ENCODE peak calls at places on chromosomes 16 and 17, in nine cellular contexts. C is cardiac muscle cell, P is keratinocyte, N is Peyer's patch, L is left ventricle myocardium inferior, F is heart left ventricle, U is mucosa of descending colon, Y is body of pancreas, Z is breast epithelium. B is an unnamed sample.

GRCh38 chr17:79077587-79077986 is 3.0 kb downstream of the ENGASE start:
- DNase-seq in C (no peak), P (no peak), N (peak; percentile 50), L (no peak), F (no peak), U (no peak), Y (no peak), Z (no peak), B (no peak)

GRCh38 chr17:57521606-57522435 is 223.3 kb downstream of the CCDC182 start:
- DNase-seq in C (no peak), P (no peak), N (no peak), L (no peak), F (no peak), U (no peak), Y (no peak), Z (no peak), B (no peak)

GRCh38 chr16:19963306-19963705 is 78.7 kb upstream of the GPRC5B start:
- DNase-seq in C (no peak), P (no peak), N (no peak), L (peak; percentile 38), F (peak; percentile 43), U (no peak), Y (no peak), Z (no peak), B (peak; percentile 36)

GRCh38 chr17:73343739-73344454 is 32.1 kb upstream of the CDC42EP4 start:
- DNase-seq in C (no peak), P (no peak), N (no peak), L (no peak), F (no peak), U (no peak), Y (no peak), Z (no peak), B (no peak)

GRCh38 chr16:49838639-49839461 is 17.1 kb downstream of the ZNF423 start:
- DNase-seq in C (no peak), P (no peak), N (no peak), L (no peak), F (no peak), U (no peak), Y (no peak), Z (no peak), B (no peak)

GRCh38 chr17:39114744-39115534 is 36.5 kb downstream of the PLXDC1 start:
- DNase-seq in C (peak; percentile 45), P (no peak), N (no peak), L (no peak), F (no peak), U (no peak), Y (peak; percentile 45), Z (no peak), B (no peak)

GRCh38 chr17:6756425-6757012 is 673 bp downstream of the XAF1 start:
- DNase-seq in C (no peak), P (no peak), N (no peak), L (no peak), F (no peak), U (no peak), Y (no peak), Z (no peak), B (no peak)

GRCh38 chr17:68318103-68318991 is 27.1 kb downstream of the ARSG start:
- DNase-seq in C (peak; percentile 55), P (no peak), N (no peak), L (no peak), F (no peak), U (no peak), Y (peak; percentile 67), Z (no peak), B (no peak)

GRCh38 chr17:1561420-1562177 is 993 bp downstream of the PITPNA start:
- DNase-seq in C (peak; percentile 29), P (no peak), N (no peak), L (no peak), F (no peak), U (no peak), Y (peak; percentile 39), Z (no peak), B (peak; percentile 33)

GRCh38 chr17:40791808-40792436 is 7.8 kb downstream of the KRT28 start:
- DNase-seq in C (peak; percentile 62), P (no peak), N (no peak), L (no peak), F (no peak), U (peak; percentile 17), Y (no peak), Z (no peak), B (no peak)

GRCh38 chr17:33019161-33019560 is 27.5 kb downstream of the SPACA3 start:
- DNase-seq in C (no peak), P (no peak), N (no peak), L (no peak), F (no peak), U (no peak), Y (no peak), Z (no peak), B (no peak)

GRCh38 chr16:8548166-8548565 is 42.1 kb downstream of the TMEM114 start:
- DNase-seq in C (no peak), P (no peak), N (no peak), L (no peak), F (no peak), U (peak; percentile 82), Y (peak; percentile 72), Z (no peak), B (no peak)

GRCh38 chr17:9498490-9498889 is 77.1 kb downstream of the STX8 start:
- DNase-seq in C (no peak), P (no peak), N (no peak), L (no peak), F (no peak), U (no peak), Y (no peak), Z (no peak), B (no peak)

GRCh38 chr17:81511800-81512559 is 619 bp downstream of the ACTG1 start:
- DNase-seq in C (peak; percentile 43), P (no peak), N (peak; percentile 63), L (no peak), F (no peak), U (peak; percentile 46), Y (no peak), Z (no peak), B (no peak)

GRCh38 chr17:81514485-81514734 is 1.8 kb upstream of the ACTG1 start:
- DNase-seq in C (no peak), P (no peak), N (no peak), L (no peak), F (no peak), U (no peak), Y (no peak), Z (no peak), B (no peak)

GRCh38 chr17:81512560-81512983 is at the start of gene ACTG1:
- DNase-seq in C (peak; percentile 95), P (no peak), N (peak; percentile 95), L (peak; percentile 93), F (peak; percentile 94), U (peak; percentile 91), Y (peak; percentile 97), Z (peak; percentile 94), B (peak; percentile 93)

GRCh38 chr17:81513669-81514484 is 1.3 kb upstream of the ACTG1 start:
- DNase-seq in C (peak; percentile 80), P (no peak), N (peak; percentile 84), L (peak; percentile 75), F (peak; percentile 76), U (peak; percentile 71), Y (peak; percentile 77), Z (peak; percentile 75), B (peak; percentile 72)

DNA sequence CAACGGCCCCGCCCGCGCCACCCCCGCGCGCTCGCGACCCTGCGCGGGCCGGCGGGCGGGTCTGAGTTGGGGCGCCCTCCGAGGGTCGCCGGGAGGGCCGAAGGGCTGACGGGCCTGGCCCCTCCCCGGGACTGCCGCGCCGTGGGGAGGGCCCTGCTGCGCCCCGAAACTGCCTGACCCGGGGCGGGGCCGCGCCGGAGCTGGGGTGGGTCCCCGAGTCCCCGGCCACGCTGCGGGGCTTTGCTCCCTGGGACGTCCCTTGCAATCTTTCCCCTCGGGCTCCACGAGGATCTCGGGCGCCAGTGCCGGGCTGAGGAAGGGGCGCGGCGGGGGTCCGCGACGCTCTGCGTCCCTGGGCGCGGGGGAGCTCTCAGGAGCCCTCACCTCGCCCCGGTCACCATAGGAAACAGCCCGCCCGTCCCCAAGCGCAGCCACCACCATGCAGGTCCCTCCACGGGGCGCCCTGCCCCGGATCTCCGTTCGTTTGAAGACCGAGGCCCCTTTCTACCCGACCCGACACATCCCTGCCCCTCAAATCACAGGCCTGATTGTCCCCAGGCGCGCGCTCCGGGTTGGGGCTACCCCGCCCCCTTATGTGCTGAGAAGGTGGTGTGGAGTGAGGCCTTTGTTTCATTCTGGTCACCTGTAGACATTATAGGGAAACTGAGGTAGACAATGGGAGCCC is 527 bp upstream of the ACTG1 start:
- DNase-seq in C (peak; percentile 69), P (no peak), N (peak; percentile 78), L (peak; percentile 62), F (peak; percentile 75), U (peak; percentile 75), Y (peak; percentile 74), Z (peak; percentile 73), B (peak; percentile 59)
- H3K4me1 ChIP-seq in C (peaks cover 27% of the 10 kb centered on the region), P (peaks cover 8% of the 10 kb centered on the region), N (peaks cover 40% of the 10 kb centered on the region), L (peaks cover 90% of the 10 kb centered on the region), F (peaks cover 6% of the 10 kb centered on the region), U (peaks cover 29% of the 10 kb centered on the region), Y (peaks cover 56% of the 10 kb centered on the region), Z (no peaks in the 10 kb centered on the region), B (peaks cover 61% of the 10 kb centered on the region)

GRCh38 chr16:77599793-77600415 is 122.4 kb upstream of the NUDT7 start:
- DNase-seq in C (peak; percentile 58), P (no peak), N (no peak), L (no peak), F (no peak), U (peak; percentile 60), Y (no peak), Z (no peak), B (peak; percentile 19)
- TF ChIP-seq CTCF in C (peak; percentile 92), P (peak; percentile 73), N (peak; percentile 44), L (peak; percentile 73), F (peak; percentile 60), U (no peak), Y (no peak), Z (peak; percentile 29), B (peak; percentile 27)

GRCh38 chr16:57019746-57020145 is 30.4 kb downstream of the NLRC5 start:
- DNase-seq in C (no peak), P (no peak), N (no peak), L (no peak), F (no peak), U (no peak), Y (no peak), Z (no peak), B (no peak)
- H3K36me3 ChIP-seq in C (no peaks in the 10 kb centered on the region), P (peaks cover 3% of the 10 kb centered on the region), N (no peaks in the 10 kb centered on the region), L (peaks cover 37% of the 10 kb centered on the region), F (no peaks in the 10 kb centered on the region), U (peaks cover 3% of the 10 kb centered on the region), Y (no peaks in the 10 kb centered on the region), Z (no peaks in the 10 kb centered on the region), B (peaks cover 68% of the 10 kb centered on the region)

DNA sequence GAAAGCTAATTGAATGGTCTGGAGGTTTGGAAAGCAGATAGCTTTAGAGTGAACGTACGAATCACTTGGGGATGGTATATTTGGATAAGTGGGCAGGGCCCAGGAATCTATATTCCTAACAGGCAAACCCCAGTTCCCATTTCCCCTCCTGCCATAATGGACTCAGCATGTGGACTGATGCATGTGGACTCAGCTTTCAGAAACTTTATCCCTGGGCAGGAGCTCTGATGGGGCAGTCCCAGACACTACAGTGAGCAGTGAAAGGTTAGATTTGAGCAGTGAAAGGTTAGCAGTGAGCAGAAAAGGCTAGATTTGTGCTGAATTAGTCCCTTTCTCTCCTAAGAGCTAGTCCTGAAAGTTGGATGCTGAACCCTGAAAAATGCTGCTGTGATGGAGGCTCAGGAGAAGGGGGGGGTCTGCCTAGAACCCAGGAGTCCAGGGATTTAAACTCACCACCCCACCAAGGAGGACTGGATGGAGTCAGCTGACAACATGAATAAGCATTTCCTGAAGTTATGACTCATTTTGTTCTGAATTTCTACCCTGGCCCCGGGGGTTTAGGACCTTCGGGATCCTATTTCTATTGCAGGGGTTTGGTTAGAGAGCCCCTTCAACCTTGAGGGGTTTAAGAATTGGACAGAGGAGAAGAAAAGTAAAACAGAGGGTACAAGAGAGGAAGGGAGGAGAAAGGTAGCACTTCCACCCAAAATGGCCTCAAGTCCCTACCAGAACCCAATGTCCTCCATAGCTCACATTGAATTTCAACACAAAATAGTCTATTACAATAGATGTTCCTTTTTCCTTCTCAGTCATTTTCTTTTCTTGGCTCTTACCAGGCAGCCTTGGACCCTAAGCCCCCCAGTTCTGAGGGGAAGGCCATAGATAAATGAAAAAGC is 10.3 kb upstream of the FZD2 start:
- DNase-seq in C (peak; percentile 57), P (no peak), N (no peak), L (no peak), F (no peak), U (no peak), Y (no peak), Z (no peak), B (no peak)
- H3K4me1 ChIP-seq in C (peaks cover 42% of the 10 kb centered on the region), P (peaks cover 50% of the 10 kb centered on the region), N (no peaks in the 10 kb centered on the region), L (peaks cover 3% of the 10 kb centered on the region), F (no peaks in the 10 kb centered on the region), U (no peaks in the 10 kb centered on the region), Y (no peaks in the 10 kb centered on the region), Z (no peaks in the 10 kb centered on the region), B (no peaks in the 10 kb centered on the region)

B was measured in heart right ventricle.